ENCODE peak calls at places on chromosomes 11 and 22, in six cellular contexts. K, G, E, F, W and U are unnamed samples.

GRCh38 chr11:18171377-18172000 is 1.1 kb upstream of the MRGPRX4 start:
- DNase-seq in G (no peak), F (peak), W (no peak), E (peak), K (peak), U (peak)

GRCh38 chr11:77027275-77027674 is 6.9 kb upstream of the B3GNT6 start:
- DNase-seq in W (no peak), F (no peak), E (no peak), G (no peak), K (no peak), U (no peak)

GRCh38 chr22:49934144-49934890 is 15.9 kb downstream of the CRELD2 start:
- DNase-seq in K (no peak), F (no peak), G (no peak), E (peak), W (no peak), U (no peak)

GRCh38 chr22:39177791-39178190 is 25.3 kb upstream of the CBX7 start:
- DNase-seq in K (no peak), F (no peak), W (no peak), E (no peak), G (no peak), U (no peak)

GRCh38 chr22:36155702-36156101 is 4.9 kb downstream of the APOL3 start:
- DNase-seq in E (no peak), K (no peak), F (peak), W (no peak), G (no peak), U (no peak)

GRCh38 chr11:102610198-102610597 is 14.9 kb downstream of the MMP20 start:
- DNase-seq in W (no peak), G (no peak), F (no peak), E (no peak), K (no peak), U (no peak)

GRCh38 chr22:18088825-18089568 is 11.2 kb downstream of the PEX26 start:
- DNase-seq in W (peak), K (no peak), E (no peak), F (peak), G (no peak), U (no peak)

GRCh38 chr11:5131584-5132335 is 6.4 kb downstream of the OR52A5 start:
- DNase-seq in K (no peak), F (no peak), W (no peak), E (peak), G (no peak), U (no peak)

GRCh38 chr11:61120865-61121831 is 18.9 kb downstream of the CD5 start:
- DNase-seq in K (no peak), E (no peak), G (no peak), F (no peak), W (no peak), U (no peak)

GRCh38 chr22:46122511-46122971 is 27.8 kb upstream of the PPARA start:
- DNase-seq in W (no peak), K (peak), F (peak), G (peak), E (peak), U (no peak)

GRCh38 chr11:117395476-117395875 is 67.8 kb downstream of the CEP164 start:
- DNase-seq in K (no peak), W (no peak), G (no peak), F (no peak), E (no peak), U (no peak)

GRCh38 chr11:95923441-95923729 is 522 bp downstream of the MTMR2 start:
- DNase-seq in G (no peak), E (no peak), K (no peak), W (no peak), F (no peak), U (no peak)

GRCh38 chr11:95920460-95921105 is 3.3 kb downstream of the MTMR2 start:
- DNase-seq in G (no peak), W (no peak), F (no peak), E (no peak), K (no peak), U (no peak)

GRCh38 chr11:95922536-95923440 is 1.1 kb downstream of the MTMR2 start:
- DNase-seq in K (no peak), E (no peak), W (no peak), F (no peak), G (no peak), U (no peak)

GRCh38 chr11:95923730-95924413 is at the start of gene MTMR2:
- DNase-seq in K (peak), W (peak), F (peak), G (peak), E (peak), U (peak)

GRCh38 chr11:95922099-95922498 is 1.8 kb downstream of the MTMR2 start:
- DNase-seq in G (no peak), W (no peak), K (no peak), F (no peak), E (no peak), U (no peak)
- H3K9ac ChIP-seq in G (no peak), W (no peak), K (no peak), F (peak), E (peak), U (no peak)

GRCh38 chr11:64234840-64235379 is 526 bp downstream of the VEGFB start:
- DNase-seq in W (no peak), E (peak), K (no peak), G (peak), F (no peak), U (no peak)
- TF ChIP-seq ZNF274 in W (no peak), E (no peak), K (no peak), G (no peak), F (peak), U (no peak)

GRCh38 chr22:20232237-20232598 is 35.9 kb downstream of the RTN4R start:
- DNase-seq in K (no peak), W (no peak), G (no peak), E (no peak), F (no peak), U (no peak)
- H3K9ac ChIP-seq in K (no peak), W (no peak), G (no peak), E (no peak), F (no peak), U (no peak)

GRCh38 chr11:70568504-70569172 is 170.3 kb downstream of the CTTN start:
- DNase-seq in G (peak), W (no peak), E (peak), F (no peak), K (no peak), U (peak)
- TF ChIP-seq ZNF274 in G (no peak), W (no peak), E (no peak), F (no peak), K (no peak), U (no peak)

GRCh38 chr11:1576825-1577224 is 4.8 kb upstream of the DUSP8 start:
- DNase-seq in W (no peak), E (no peak), G (no peak), K (no peak), F (no peak), U (no peak)

GRCh38 chr11:1573077-1573846 is 1.2 kb upstream of the DUSP8 start:
- DNase-seq in G (peak), W (no peak), F (no peak), E (peak), K (no peak), U (no peak)

GRCh38 chr11:1572200-1573076 is at the start of gene DUSP8:
- DNase-seq in K (peak), E (peak), W (no peak), F (peak), G (peak), U (peak)

GRCh38 chr11:1573847-1574255 is 1.8 kb upstream of the DUSP8 start:
- DNase-seq in W (no peak), E (peak), K (peak), F (no peak), G (peak), U (no peak)

DNA sequence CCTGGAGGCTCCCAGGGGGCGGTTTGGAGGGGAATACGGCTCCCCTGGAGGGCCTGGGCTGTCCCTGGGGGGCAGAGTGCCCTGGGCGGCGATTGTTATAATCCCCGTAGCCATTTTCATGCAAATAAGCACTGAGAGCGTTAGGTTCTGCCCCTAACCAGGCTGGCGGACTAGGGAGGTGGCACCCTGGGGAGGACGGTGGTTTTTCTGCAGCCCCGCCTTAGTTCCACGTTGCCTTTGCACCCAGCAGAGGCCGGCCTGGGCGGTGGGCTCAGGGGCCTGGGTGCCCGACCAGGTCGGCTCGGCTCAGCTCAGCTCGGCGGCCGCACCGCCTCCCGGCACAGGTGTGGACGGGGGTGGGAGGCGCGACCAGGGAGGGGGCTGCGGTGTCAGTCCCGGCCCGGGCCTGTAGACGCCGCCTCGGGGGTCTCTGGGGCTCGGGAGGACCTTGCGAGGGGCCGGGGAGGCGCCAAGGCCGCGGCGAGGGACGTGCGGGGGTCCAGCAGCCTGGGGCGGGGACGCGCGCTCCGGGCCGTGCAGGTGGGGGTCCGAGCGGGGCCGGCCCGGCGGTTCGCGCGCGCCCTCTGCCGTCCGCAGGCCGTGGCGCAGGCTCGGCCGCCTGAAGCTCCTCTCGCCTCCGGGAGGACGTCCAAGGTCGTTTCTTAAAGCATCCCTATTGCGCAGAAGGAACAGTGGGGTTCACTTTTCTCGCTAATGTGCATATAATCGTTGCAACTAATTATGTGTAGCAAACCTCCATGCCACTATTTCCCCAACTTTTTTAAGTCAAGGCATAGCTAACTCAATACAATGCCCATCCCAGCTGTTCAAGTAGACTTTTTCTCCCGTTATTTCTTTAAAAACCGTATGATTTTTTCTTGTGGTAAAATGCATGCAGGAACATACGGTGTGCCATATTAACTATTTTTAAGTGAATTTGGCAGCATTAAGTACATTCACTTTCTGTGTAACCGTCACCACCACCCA is 2.5 kb upstream of the DUSP8 start:
- DNase-seq in G (peak), W (no peak), K (no peak), E (peak), F (no peak), U (no peak)
- H3K9ac ChIP-seq in G (no peak), W (no peak), K (peak), E (no peak), F (peak), U (peak)

GRCh38 chr22:42270178-42270511 is 308 bp downstream of the TCF20 start:
- DNase-seq in F (no peak), G (peak), W (no peak), E (no peak), K (peak), U (no peak)
- TF ChIP-seq ZNF274 in F (no peak), G (no peak), W (no peak), E (no peak), K (no peak), U (no peak)